ENCODE peak calls at places on chromosome 18, in six cellular contexts. D, E, B, K, F and O are unnamed samples.
A peak's percentile ranks its signal among the peaks of the same experiment; 100 is the strongest.

GRCh38 chr18:63832470-63832869 is 55.0 kb upstream of the SERPINB2 start:
- DNase-seq in F (no peak), B (no peak), K (no peak), E (no peak), D (no peak), O (no peak)

GRCh38 chr18:25310045-25310444 is 41.9 kb downstream of the ZNF521 start:
- DNase-seq in F (no peak), B (peak; percentile 58), K (no peak), E (no peak), D (no peak), O (no peak)

GRCh38 chr18:10420561-10421352 is 33.7 kb upstream of the APCDD1 start:
- DNase-seq in E (no peak), K (no peak), D (no peak), F (no peak), B (no peak), O (no peak)

GRCh38 chr18:34959211-34959829 is 81.9 kb upstream of the MAPRE2 start:
- DNase-seq in K (peak; percentile 92), F (no peak), D (no peak), B (no peak), E (no peak), O (no peak)

GRCh38 chr18:13178976-13179375 is 39.6 kb upstream of the LDLRAD4 start:
- DNase-seq in D (no peak), E (no peak), F (no peak), K (no peak), B (no peak), O (no peak)

GRCh38 chr18:10374615-10375295 is 79.7 kb upstream of the APCDD1 start:
- DNase-seq in B (no peak), F (no peak), K (no peak), D (peak; percentile 53), E (no peak), O (no peak)

GRCh38 chr18:13583567-13584245 is 142.7 kb downstream of the FAM210A start:
- DNase-seq in F (no peak), E (no peak), D (no peak), B (no peak), K (no peak), O (no peak)

GRCh38 chr18:58590231-58590630 is 38.7 kb downstream of the ALPK2 start:
- DNase-seq in B (no peak), F (no peak), D (no peak), K (peak; percentile 77), E (no peak), O (no peak)

GRCh38 chr18:62437520-62438329 is 85.1 kb upstream of the ZCCHC2 start:
- DNase-seq in E (no peak), D (peak; percentile 39), B (peak; percentile 34), K (no peak), F (no peak), O (no peak)

GRCh38 chr18:61333746-61334490 is 688 bp downstream of the CDH20 start:
- DNase-seq in B (no peak), K (no peak), E (no peak), D (peak; percentile 78), F (no peak), O (no peak)

GRCh38 chr18:42364042-42364441 is 409.0 kb downstream of the PIK3C3 start:
- DNase-seq in D (no peak), K (peak; percentile 70), B (no peak), F (no peak), E (no peak), O (no peak)

GRCh38 chr18:33708876-33709275 is 130.9 kb downstream of the ASXL3 start:
- DNase-seq in K (no peak), F (no peak), E (no peak), B (no peak), D (no peak), O (no peak)

GRCh38 chr18:69935319-69936190 is 12.1 kb downstream of the CD226 start:
- DNase-seq in K (peak; percentile 89), E (no peak), D (no peak), F (peak; percentile 89), B (no peak), O (no peak)

GRCh38 chr18:73614812-73615211 is 532.8 kb downstream of the FBXO15 start:
- DNase-seq in D (no peak), B (no peak), E (no peak), F (no peak), K (no peak), O (no peak)

GRCh38 chr18:33735428-33735827 is 157.4 kb downstream of the ASXL3 start:
- DNase-seq in F (no peak), K (no peak), B (no peak), E (no peak), D (no peak), O (no peak)

GRCh38 chr18:79064228-79064627 is 5.0 kb upstream of the ATP9B start:
- DNase-seq in E (no peak), D (no peak), F (no peak), K (no peak), B (no peak), O (no peak)

DNA sequence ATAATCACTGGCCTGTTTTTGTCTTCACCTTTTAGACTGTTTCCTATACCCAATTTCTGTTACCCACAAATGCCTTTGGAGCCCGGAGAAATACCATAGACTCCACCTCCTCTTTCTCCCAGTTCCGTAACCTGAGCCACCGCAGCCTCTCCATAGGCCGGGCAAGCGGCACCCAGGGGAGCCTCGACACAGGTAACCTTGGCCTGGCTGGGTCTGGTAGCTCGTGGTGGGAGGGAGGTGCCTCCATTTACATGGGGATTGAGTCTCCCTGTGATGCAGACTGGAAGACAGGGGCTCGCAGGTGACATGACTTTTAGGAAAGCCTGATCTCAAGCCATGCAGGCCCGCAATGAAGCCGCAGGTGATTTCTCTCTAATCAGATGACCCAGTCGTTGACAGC is 100.6 kb downstream of the CABLES1 start:
- DNase-seq in E (no peak), F (no peak), D (no peak), K (no peak), B (no peak), O (no peak)
- H3K4me3 ChIP-seq in E (no peak overlapping the region), F (no peak overlapping the region), D (no peak overlapping the region), K (no peak overlapping the region), B (no peak overlapping the region), O (no peak overlapping the region)

GRCh38 chr18:9322730-9323129 is 11.8 kb upstream of the TWSG1 start:
- DNase-seq in D (no peak), E (no peak), B (no peak), F (no peak), K (no peak), O (no peak)
- TF ChIP-seq GABPA in D (no peak), E (no peak), B (no peak), F (no peak), K (no peak), O (no peak)

GRCh38 chr18:22816266-22817176 is 116.6 kb upstream of the RBBP8 start:
- DNase-seq in D (no peak), E (no peak), F (no peak), B (no peak), K (peak; percentile 32), O (no peak)
- H3K4me3 ChIP-seq in D (no peak overlapping the region), E (no peak overlapping the region), F (no peak overlapping the region), B (no peak overlapping the region), K (peak overlapping the region; percentile 32), O (no peak overlapping the region)

DNA sequence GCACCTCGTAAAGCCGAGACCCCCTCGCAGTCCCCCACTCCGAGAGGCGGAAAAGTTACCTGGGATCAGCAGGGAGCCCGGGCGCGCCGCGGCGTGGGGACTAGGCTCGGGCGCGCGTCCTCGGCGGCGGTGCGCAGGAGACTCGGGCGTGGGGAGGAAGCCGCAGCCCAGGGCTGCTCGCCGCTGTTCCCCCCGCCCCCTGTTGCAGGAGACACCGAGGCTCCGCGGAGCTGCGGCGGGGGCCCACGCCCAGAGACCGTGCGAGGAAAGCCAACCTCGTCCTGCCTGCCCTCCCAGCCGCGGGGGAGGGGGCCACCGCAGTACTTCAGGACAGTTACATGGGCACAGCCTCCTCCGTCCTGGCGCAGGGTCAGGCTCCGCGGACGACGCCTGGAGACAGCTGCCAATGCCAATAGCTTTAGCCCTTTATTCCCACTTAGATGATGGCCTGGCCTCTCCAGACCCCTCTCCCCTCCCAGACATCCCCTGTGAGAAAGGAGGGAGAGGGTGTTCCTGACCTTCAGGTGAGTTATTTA is at the start of gene EPB41L3:
- DNase-seq in E (no peak), D (peak; percentile 40), B (no peak), F (no peak), K (no peak), O (peak; percentile 76)
- TF ChIP-seq GABPA in E (no peak), D (no peak), B (no peak), F (no peak), K (no peak), O (no peak)

GRCh38 chr18:57210711-57211411 is 64.0 kb downstream of the BOD1L2 start:
- DNase-seq in B (no peak), F (no peak), K (peak; percentile 9), E (no peak), D (no peak), O (no peak)
- H3K4me3 ChIP-seq in B (no peak overlapping the region), F (no peak overlapping the region), K (no peak overlapping the region), E (no peak overlapping the region), D (no peak overlapping the region), O (no peak overlapping the region)

DNA sequence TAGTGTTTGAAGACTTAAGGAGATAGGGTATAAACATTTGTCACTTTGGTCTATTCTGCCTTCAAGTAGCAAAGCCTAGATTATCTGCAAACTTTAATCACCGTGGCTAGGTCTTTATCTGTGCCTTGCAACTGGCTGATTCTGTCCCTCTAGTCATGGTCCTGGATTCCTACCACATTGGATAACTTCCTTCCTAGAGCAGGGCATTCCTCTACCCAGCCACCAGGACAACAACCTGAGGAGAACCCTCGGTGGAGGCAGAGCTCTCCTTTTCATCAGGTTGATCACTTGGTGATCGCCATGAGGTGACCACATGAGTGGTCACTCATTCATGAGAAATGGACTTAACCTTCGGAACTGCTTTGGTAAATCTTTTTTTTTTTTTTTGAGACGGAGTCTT is 25.3 kb upstream of the PTPRM start:
- DNase-seq in F (no peak), B (no peak), K (no peak), D (no peak), E (no peak), O (no peak)
- TF ChIP-seq GABPA in F (no peak), B (no peak), K (no peak), D (no peak), E (no peak), O (no peak)

GRCh38 chr18:2657788-2658458 is 2.4 kb downstream of the SMCHD1 start:
- DNase-seq in B (peak; percentile 58), K (peak; percentile 56), E (no peak), D (no peak), F (no peak), O (peak; percentile 51)

GRCh38 chr18:2657043-2657512 is 1.6 kb downstream of the SMCHD1 start:
- DNase-seq in F (no peak), B (no peak), D (no peak), K (no peak), E (no peak), O (no peak)

DNA sequence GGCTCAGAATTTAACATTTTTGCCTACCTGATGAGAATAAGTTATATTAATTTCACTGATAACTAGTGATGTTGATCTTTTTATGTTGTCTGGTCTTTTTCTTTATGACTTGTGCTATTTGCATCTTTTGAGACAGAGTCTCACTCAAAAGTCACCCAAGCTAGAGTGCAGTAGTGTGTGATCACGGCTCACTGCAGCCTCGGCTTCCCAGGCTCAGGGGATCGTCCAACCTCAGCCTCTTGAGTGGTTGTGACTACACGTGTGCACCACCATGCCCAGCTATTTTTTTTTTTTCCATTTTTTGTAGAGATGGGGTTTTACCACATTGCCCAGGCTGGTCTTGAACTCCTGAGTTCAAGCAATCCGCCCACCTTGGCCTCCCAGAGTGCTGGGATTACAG is 7.5 kb downstream of the SMCHD1 start:
- DNase-seq in F (no peak), E (no peak), B (no peak), D (no peak), K (no peak), O (no peak)
- H3K4me3 ChIP-seq in F (no peak overlapping the region), E (no peak overlapping the region), B (no peak overlapping the region), D (no peak overlapping the region), K (no peak overlapping the region), O (no peak overlapping the region)